ENCODE peak calls at places on chromosomes 11 and 22, in nine cellular contexts. N, Z, X, V, T, W, I, Q and B are unnamed samples. For H4K20me1, the result is how much of the 10 kb centered on the place peaks cover.

GRCh38 chr11:45857834-45858492 is 10.7 kb downstream of the CRY2 start:
- DNase-seq in N (peak), Z (peak), X (peak), V (no peak), T (peak), W (no peak), I (no peak), Q (peak), B (no peak)

GRCh38 chr22:41777749-41778395 is 22.6 kb upstream of the CCDC134 start:
- DNase-seq in N (no peak), Z (peak), X (no peak), V (no peak), T (no peak), W (no peak), I (no peak), Q (no peak), B (no peak)

GRCh38 chr11:102940714-102941588 is 14.6 kb downstream of the MMP13 start:
- DNase-seq in N (peak), Z (peak), X (peak), V (peak), T (peak), W (peak), I (peak), Q (peak), B (peak)

GRCh38 chr11:126029237-126029636 is 33.4 kb downstream of the CDON start:
- DNase-seq in N (no peak), Z (no peak), X (no peak), V (no peak), T (no peak), W (no peak), I (no peak), Q (no peak), B (no peak)

GRCh38 chr11:67563354-67564114 is 20.1 kb upstream of the GSTP1 start:
- DNase-seq in N (peak), Z (peak), X (peak), V (no peak), T (peak), W (no peak), I (peak), Q (peak), B (no peak)

GRCh38 chr11:33899383-33900037 is 7.6 kb upstream of the LMO2 start:
- DNase-seq in N (peak), Z (peak), X (peak), V (no peak), T (peak), W (no peak), I (peak), Q (peak), B (no peak)

GRCh38 chr11:62116458-62116857 is 7.4 kb upstream of the INCENP start:
- DNase-seq in N (no peak), Z (peak), X (no peak), V (no peak), T (no peak), W (no peak), I (no peak), Q (no peak), B (no peak)

GRCh38 chr11:995058-995751 is 41.3 kb downstream of the MUC6 start:
- DNase-seq in N (no peak), Z (peak), X (no peak), V (no peak), T (no peak), W (no peak), I (no peak), Q (no peak), B (no peak)

GRCh38 chr22:50182176-50183081 is 3.3 kb upstream of the TRABD start:
- DNase-seq in N (no peak), Z (no peak), X (no peak), V (no peak), T (no peak), W (no peak), I (no peak), Q (no peak), B (no peak)

GRCh38 chr11:1508491-1508891 is 21.9 kb upstream of the MOB2 start:
- DNase-seq in N (no peak), Z (no peak), X (no peak), V (no peak), T (no peak), W (no peak), I (no peak), Q (no peak), B (no peak)

GRCh38 chr11:128695539-128696221 is 1.8 kb downstream of the FLI1 start:
- DNase-seq in N (no peak), Z (peak), X (no peak), V (peak), T (no peak), W (peak), I (no peak), Q (no peak), B (peak)
- H4K20me1 ChIP-seq in N (under half), Z (under half), X (under half), V (under half), T (under half), W (under half), I (under half), Q (under half), B (under half)

DNA sequence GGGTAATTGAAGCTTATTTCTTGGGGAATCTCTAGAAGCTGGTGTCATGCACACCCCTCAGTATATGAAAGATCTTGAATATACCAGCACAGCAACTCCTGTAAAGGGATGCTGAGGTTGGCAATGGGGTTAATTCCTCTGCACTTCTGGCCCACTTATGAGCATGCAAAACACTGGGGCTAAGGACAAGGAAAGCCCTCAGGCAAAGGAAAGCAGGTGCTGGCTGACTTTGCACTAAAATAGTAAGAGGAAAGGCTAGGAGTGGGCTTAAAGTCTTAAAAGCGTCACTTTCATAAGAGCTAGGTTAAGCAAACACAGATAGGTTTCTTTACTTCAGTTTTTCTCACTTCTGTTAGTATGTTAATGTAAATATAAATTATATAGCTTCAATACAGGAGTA is 572.6 kb upstream of the LUZP2 start:
- DNase-seq in N (no peak), Z (no peak), X (no peak), V (no peak), T (no peak), W (no peak), I (no peak), Q (no peak), B (peak)
- H4K20me1 ChIP-seq in N (under half), Z (under half), X (under half), V (under half), T (under half), W (under half), I (under half), Q (under half), B (under half)

DNA sequence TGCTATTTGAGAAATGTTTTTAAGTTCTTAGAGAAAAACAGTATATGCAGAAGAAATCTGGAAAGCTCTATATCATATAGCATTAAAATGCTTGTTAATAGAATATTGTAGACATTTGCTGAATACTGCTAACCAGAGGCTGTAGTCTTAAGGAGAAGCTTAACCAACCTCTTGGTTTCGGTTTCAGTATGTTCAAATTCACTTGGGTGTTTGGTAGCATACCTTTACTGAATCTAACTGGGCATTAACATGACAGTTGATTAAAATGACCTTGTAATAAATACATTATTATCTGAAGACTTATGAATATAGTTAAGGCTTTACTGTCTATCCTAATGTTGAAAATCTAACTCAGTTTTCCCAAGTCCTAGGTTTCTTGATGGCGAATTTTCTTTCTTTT is 5.4 kb downstream of the PCF11 start:
- DNase-seq in N (no peak), Z (peak), X (peak), V (peak), T (peak), W (no peak), I (no peak), Q (no peak), B (peak)
- H4K20me1 ChIP-seq in N (under half), Z (under half), X (under half), V (under half), T (under half), W (under half), I (under half), Q (half or more), B (under half)

DNA sequence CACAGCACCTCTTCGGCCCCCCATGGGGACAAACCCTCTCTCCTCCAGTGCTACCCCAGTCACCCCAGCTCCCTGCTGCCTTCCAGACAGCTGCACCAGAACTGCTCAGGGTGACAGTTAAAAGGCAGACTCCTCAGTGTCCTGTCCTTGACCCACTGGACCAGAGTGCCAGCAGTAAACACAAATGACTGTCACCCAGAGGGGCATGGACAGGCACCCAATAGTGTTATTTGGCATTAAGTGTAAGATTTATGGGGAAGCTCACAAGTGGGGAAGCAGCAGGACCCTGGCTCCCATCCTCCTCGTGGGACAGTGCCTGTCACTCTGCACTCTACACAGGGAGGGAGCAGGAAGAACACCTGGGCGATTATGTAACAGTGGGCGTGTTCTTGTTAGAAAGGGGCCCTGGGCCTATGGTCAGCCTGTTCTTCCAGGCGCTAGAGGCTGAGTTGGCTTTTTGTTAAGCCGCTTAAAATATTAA is 5.0 kb downstream of the RPS19BP1 start:
- DNase-seq in N (no peak), Z (no peak), X (peak), V (peak), T (no peak), W (no peak), I (no peak), Q (no peak), B (peak)
- H4K20me1 ChIP-seq in N (under half), Z (under half), X (half or more), V (under half), T (under half), W (half or more), I (under half), Q (half or more), B (under half)

GRCh38 chr11:118774032-118774431 is 16.9 kb downstream of the DDX6 start:
- DNase-seq in N (no peak), Z (no peak), X (no peak), V (no peak), T (no peak), W (no peak), I (no peak), Q (no peak), B (no peak)

GRCh38 chr11:118766035-118766434 is 24.9 kb downstream of the DDX6 start:
- DNase-seq in N (no peak), Z (no peak), X (no peak), V (no peak), T (no peak), W (no peak), I (no peak), Q (no peak), B (no peak)

GRCh38 chr11:118763038-118763437 is 27.9 kb downstream of the DDX6 start:
- DNase-seq in N (no peak), Z (no peak), X (no peak), V (no peak), T (no peak), W (no peak), I (no peak), Q (no peak), B (no peak)

GRCh38 chr11:118771481-118772278 is 19.3 kb downstream of the DDX6 start:
- DNase-seq in N (peak), Z (no peak), X (no peak), V (no peak), T (no peak), W (no peak), I (no peak), Q (no peak), B (no peak)

DNA sequence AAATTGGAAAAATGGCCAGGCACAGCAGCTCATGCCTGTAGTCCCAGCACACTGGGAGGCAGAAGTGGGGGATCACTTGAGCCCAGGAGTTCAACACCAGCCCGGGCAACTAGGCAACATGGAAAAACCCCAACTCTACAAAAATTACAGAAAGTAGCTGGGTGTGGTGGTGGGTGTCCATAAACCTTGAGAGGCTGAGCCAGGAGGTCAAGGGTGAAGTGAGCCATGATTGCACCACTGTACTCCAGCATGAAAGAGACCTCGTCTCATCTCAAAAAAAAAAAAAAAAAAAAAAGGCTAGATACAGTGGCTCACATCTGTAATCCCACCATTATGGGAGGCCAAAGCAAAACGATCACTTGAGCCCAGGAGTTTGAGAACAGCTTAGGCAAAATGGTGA is 22.2 kb downstream of the DDX6 start:
- DNase-seq in N (no peak), Z (no peak), X (no peak), V (no peak), T (no peak), W (no peak), I (no peak), Q (no peak), B (no peak)
- H4K20me1 ChIP-seq in N (under half), Z (under half), X (half or more), V (under half), T (under half), W (half or more), I (under half), Q (half or more), B (half or more)

GRCh38 chr22:40519284-40519947 is 117.1 kb downstream of the MRTFA start:
- DNase-seq in N (no peak), Z (peak), X (no peak), V (no peak), T (no peak), W (no peak), I (no peak), Q (no peak), B (peak)
- H4K20me1 ChIP-seq in N (under half), Z (under half), X (under half), V (under half), T (under half), W (under half), I (under half), Q (under half), B (under half)

GRCh38 chr11:2537896-2538855 is 93.4 kb downstream of the KCNQ1 start:
- DNase-seq in N (no peak), Z (no peak), X (no peak), V (no peak), T (no peak), W (no peak), I (no peak), Q (no peak), B (no peak)
- H4K20me1 ChIP-seq in N (under half), Z (under half), X (under half), V (under half), T (under half), W (under half), I (under half), Q (under half), B (under half)

GRCh38 chr11:117022526-117022925 is 75.7 kb downstream of the SIK3 start:
- DNase-seq in N (no peak), Z (no peak), X (no peak), V (no peak), T (no peak), W (no peak), I (no peak), Q (no peak), B (no peak)
- H4K20me1 ChIP-seq in N (under half), Z (under half), X (under half), V (under half), T (under half), W (under half), I (under half), Q (under half), B (under half)